ENCODE peak calls at places on chromosomes 2 and 18, in ten cellular contexts. S is sigmoid colon, B is GM23338, W is A549, I is upper lobe of left lung, N is hepatocyte, C is AG10803, X is upper lobe of right lung, P is ascending aorta, J is GM06990. O is an unnamed sample.

GRCh38 chr2:96969321-96969720 is 17.1 kb downstream of the FAM178B start:
- DNase-seq in S (no peak), B (no peak), W (no peak), I (no peak), N (no peak), C (no peak), X (no peak), P (no peak), J (no peak), O (no peak)

GRCh38 chr2:42905341-42906114 is 113.1 kb upstream of the HAAO start:
- DNase-seq in S (peak; percentile 75), B (peak; percentile 11), W (no peak), I (no peak), N (peak; percentile 54), C (peak; percentile 71), X (no peak), P (peak; percentile 71), J (no peak), O (peak; percentile 63)

GRCh38 chr2:184006998-184007397 is 591.3 kb upstream of the ZNF804A start:
- DNase-seq in S (no peak), B (no peak), W (no peak), I (no peak), N (no peak), C (no peak), X (no peak), P (no peak), J (no peak), O (no peak)

GRCh38 chr2:240129731-240130392 is 6.2 kb downstream of the COPS9 start:
- DNase-seq in S (no peak), B (no peak), W (no peak), I (no peak), N (no peak), C (no peak), X (peak; percentile 60), P (peak; percentile 47), J (no peak), O (no peak)

GRCh38 chr2:103656558-103656957 is 894.7 kb downstream of the TMEM182 start:
- DNase-seq in S (no peak), B (peak; percentile 40), W (no peak), I (no peak), N (peak; percentile 13), C (no peak), X (no peak), P (no peak), J (no peak), O (no peak)

GRCh38 chr2:47193607-47194006 is 38.5 kb upstream of the STPG4 start:
- DNase-seq in S (no peak), B (no peak), W (no peak), I (no peak), N (no peak), C (no peak), X (no peak), P (no peak), J (no peak), O (peak; percentile 58)

GRCh38 chr2:31231571-31232287 is 2.2 kb upstream of the EHD3 start:
- DNase-seq in S (no peak), B (no peak), W (no peak), I (peak; percentile 24), N (no peak), C (no peak), X (no peak), P (peak; percentile 30), J (no peak), O (no peak)

GRCh38 chr2:228522276-228522675 is 340.8 kb upstream of the SPHKAP start:
- DNase-seq in S (no peak), B (no peak), W (no peak), I (no peak), N (no peak), C (peak; percentile 34), X (no peak), P (no peak), J (no peak), O (no peak)

GRCh38 chr2:226869371-226869770 is 33.5 kb downstream of the RHBDD1 start:
- DNase-seq in S (no peak), B (peak; percentile 28), W (no peak), I (no peak), N (no peak), C (peak; percentile 60), X (no peak), P (no peak), J (no peak), O (no peak)

GRCh38 chr2:119756837-119757236 is 2.9 kb upstream of the PTPN4 start:
- DNase-seq in S (no peak), B (no peak), W (no peak), I (no peak), N (peak; percentile 37), C (peak; percentile 65), X (no peak), P (peak; percentile 74), J (no peak), O (peak; percentile 41)

GRCh38 chr2:70089220-70089945 is 2.1 kb downstream of the PCBP1 start:
- DNase-seq in S (peak; percentile 69), B (peak; percentile 76), W (peak; percentile 39), I (no peak), N (peak; percentile 48), C (no peak), X (no peak), P (no peak), J (peak; percentile 47), O (peak; percentile 27)

GRCh38 chr2:160402997-160403979 is 90.3 kb downstream of the RBMS1 start:
- DNase-seq in S (no peak), B (no peak), W (peak; percentile 38), I (no peak), N (peak; percentile 46), C (peak; percentile 85), X (no peak), P (no peak), J (no peak), O (peak; percentile 95)

GRCh38 chr2:197054437-197054836 is 127.9 kb upstream of the PGAP1 start:
- DNase-seq in S (no peak), B (no peak), W (no peak), I (no peak), N (no peak), C (no peak), X (no peak), P (no peak), J (no peak), O (no peak)

GRCh38 chr2:11588228-11589110 is 54.6 kb downstream of the GREB1 start:
- DNase-seq in S (no peak), B (no peak), W (no peak), I (peak; percentile 48), N (no peak), C (no peak), X (no peak), P (no peak), J (no peak), O (no peak)

GRCh38 chr2:167963899-167964649 is 283.3 kb downstream of the STK39 start:
- DNase-seq in S (no peak), B (no peak), W (no peak), I (no peak), N (no peak), C (no peak), X (no peak), P (no peak), J (no peak), O (no peak)

GRCh38 chr2:167966367-167966766 is 281.0 kb downstream of the STK39 start:
- DNase-seq in S (no peak), B (no peak), W (no peak), I (no peak), N (no peak), C (no peak), X (no peak), P (no peak), J (no peak), O (no peak)

GRCh38 chr2:167965907-167966306 is 281.5 kb downstream of the STK39 start:
- DNase-seq in S (no peak), B (no peak), W (no peak), I (no peak), N (no peak), C (peak; percentile 31), X (no peak), P (no peak), J (no peak), O (no peak)

GRCh38 chr2:167962436-167963226 is 284.8 kb downstream of the STK39 start:
- DNase-seq in S (no peak), B (no peak), W (no peak), I (no peak), N (no peak), C (no peak), X (no peak), P (no peak), J (no peak), O (no peak)

GRCh38 chr2:167964650-167965404 is 282.6 kb downstream of the STK39 start:
- DNase-seq in S (no peak), B (peak; percentile 71), W (no peak), I (no peak), N (no peak), C (no peak), X (no peak), P (no peak), J (no peak), O (peak; percentile 30)
- TF ChIP-seq CTCF in S (no peak), B (peak; percentile 64), W (peak; percentile 42), I (no peak), N (peak; percentile 35), C (peak; percentile 30), X (peak; percentile 23), P (no peak), J (peak; percentile 24), O (peak; percentile 39)

GRCh38 chr18:50287441-50288347 is at the start of gene CXXC1:
- DNase-seq in S (peak; percentile 99), B (peak; percentile 100), W (peak; percentile 99), I (peak; percentile 96), N (peak; percentile 100), C (peak; percentile 99), X (peak; percentile 99), P (peak; percentile 99), J (peak; percentile 98), O (peak; percentile 100)
- TF ChIP-seq CTCF in S (peak; percentile 49), B (peak; percentile 29), W (no peak), I (peak; percentile 92), N (peak; percentile 50), C (peak; percentile 41), X (peak; percentile 56), P (peak; percentile 35), J (peak; percentile 61), O (peak; percentile 51)

DNA sequence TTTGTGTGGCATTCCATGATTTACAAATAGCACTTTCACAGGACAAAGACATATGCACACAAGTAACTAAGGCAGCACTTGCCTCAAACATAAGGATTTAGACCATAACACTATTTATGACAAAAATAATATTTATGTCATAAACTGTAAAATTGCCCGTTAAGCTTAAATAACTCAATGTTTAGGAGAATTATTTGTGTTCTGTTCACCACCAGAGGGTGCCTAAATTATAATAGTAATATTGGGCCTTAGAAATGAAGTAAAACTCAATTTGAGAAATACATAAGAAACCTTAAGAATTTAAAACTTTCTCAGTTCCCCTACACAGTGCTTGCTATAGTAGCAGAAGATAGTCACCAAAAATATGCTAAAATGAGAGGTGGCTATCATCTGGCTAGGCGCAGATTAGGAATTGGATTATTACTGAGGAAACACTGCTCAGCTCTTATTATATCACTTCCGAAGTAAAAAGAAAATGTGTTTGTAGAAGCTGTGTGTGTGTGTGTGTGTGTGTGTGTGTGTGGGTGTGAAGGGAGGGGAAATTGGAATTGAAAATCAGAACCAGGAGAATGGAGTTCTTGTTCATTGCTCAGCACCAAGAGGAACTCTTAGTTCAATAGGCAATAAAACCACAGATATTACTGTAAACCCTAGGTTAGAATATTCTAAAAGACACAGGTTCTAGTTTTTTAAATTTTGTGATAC is 4.9 kb upstream of the CHN1 start:
- DNase-seq in S (no peak), B (no peak), W (no peak), I (no peak), N (no peak), C (no peak), X (no peak), P (no peak), J (no peak), O (no peak)
- TF ChIP-seq CTCF in S (no peak), B (no peak), W (no peak), I (no peak), N (no peak), C (no peak), X (no peak), P (no peak), J (no peak), O (peak; percentile 7)

GRCh38 chr2:135800513-135801460 is 36.2 kb downstream of the LCT start:
- DNase-seq in S (no peak), B (no peak), W (no peak), I (no peak), N (no peak), C (no peak), X (no peak), P (no peak), J (no peak), O (no peak)
- TF ChIP-seq CTCF in S (no peak), B (peak; percentile 32), W (no peak), I (no peak), N (no peak), C (no peak), X (no peak), P (no peak), J (no peak), O (no peak)